ENCODE peak calls at places on chromosomes 3 and 15, in six cellular contexts. F, H, Q, R, Z and W are unnamed samples.

GRCh38 chr15:31977812-31978662 is 52.3 kb upstream of the CHRNA7 start:
- DNase-seq in R (no peak), H (peak; percentile 16), F (peak; percentile 53), Z (no peak), Q (no peak), W (no peak)

GRCh38 chr3:170610321-170610884 is 24.5 kb upstream of the SLC7A14 start:
- DNase-seq in Q (no peak), Z (no peak), H (no peak), F (no peak), R (no peak), W (no peak)

GRCh38 chr15:48719668-48720067 is 74.2 kb upstream of the FBN1 start:
- DNase-seq in Z (no peak), F (no peak), R (no peak), H (no peak), Q (no peak), W (no peak)

GRCh38 chr3:77053769-77054168 is 13.9 kb downstream of the ROBO2 start:
- DNase-seq in H (no peak), F (no peak), Z (no peak), R (no peak), Q (no peak), W (no peak)

GRCh38 chr3:165883126-165883525 is 45.9 kb upstream of the BCHE start:
- DNase-seq in R (no peak), Z (no peak), F (no peak), Q (no peak), H (no peak), W (no peak)

GRCh38 chr3:188937389-188937788 is 234.4 kb upstream of the TPRG1 start:
- DNase-seq in F (no peak), Z (no peak), H (no peak), R (no peak), Q (no peak), W (no peak)

GRCh38 chr3:133964547-133964946 is 65.2 kb downstream of the SLCO2A1 start:
- DNase-seq in R (no peak), Z (no peak), H (peak; percentile 4), Q (no peak), F (no peak), W (no peak)

GRCh38 chr3:59043391-59043790 is 6.4 kb downstream of the CFAP20DC start:
- DNase-seq in H (no peak), F (no peak), Z (no peak), R (no peak), Q (no peak), W (no peak)

GRCh38 chr3:111728566-111728935 is 130.5 kb upstream of the PHLDB2 start:
- DNase-seq in H (no peak), F (no peak), Q (no peak), Z (no peak), R (no peak), W (no peak)

GRCh38 chr3:103195201-103195600 is 760.4 kb downstream of the ZPLD1 start:
- DNase-seq in H (no peak), R (no peak), F (no peak), Q (no peak), Z (no peak), W (no peak)

GRCh38 chr3:184198509-184198908 is 12.5 kb downstream of the ABCF3 start:
- DNase-seq in Q (no peak), R (no peak), F (no peak), H (no peak), Z (no peak), W (no peak)

GRCh38 chr3:185657691-185658503 is 71.8 kb downstream of the SENP2 start:
- DNase-seq in Z (no peak), F (no peak), H (no peak), Q (no peak), R (no peak), W (no peak)

GRCh38 chr3:100893590-100893989 is 99.6 kb downstream of the ABI3BP start:
- DNase-seq in H (peak; percentile 3), Q (no peak), F (no peak), Z (no peak), R (no peak), W (no peak)

GRCh38 chr3:182738583-182739514 is 54.5 kb upstream of the ATP11B start:
- DNase-seq in H (no peak), Q (no peak), F (no peak), Z (no peak), R (no peak), W (no peak)

GRCh38 chr3:172334743-172335142 is 113.5 kb downstream of the GHSR start:
- DNase-seq in Q (no peak), F (no peak), H (no peak), R (no peak), Z (no peak), W (no peak)

GRCh38 chr15:88890495-88890894 is 4.8 kb downstream of the HAPLN3 start:
- DNase-seq in F (no peak), Q (no peak), H (no peak), Z (no peak), R (no peak), W (no peak)

GRCh38 chr3:129469026-129469425 is 29.0 kb downstream of the IFT122 start:
- DNase-seq in Z (no peak), Q (no peak), R (no peak), H (no peak), F (no peak), W (no peak)

GRCh38 chr3:153429821-153430220 is 267.8 kb downstream of the RAP2B start:
- DNase-seq in Q (no peak), F (no peak), Z (no peak), H (no peak), R (no peak), W (no peak)

GRCh38 chr15:24955549-24955929 is 752 bp downstream of the SNRPN start:
- DNase-seq in Z (peak; percentile 33), F (peak; percentile 18), R (no peak), Q (no peak), H (no peak), W (peak; percentile 80)

GRCh38 chr15:36590838-36591237 is 11.4 kb downstream of the CDIN1 start:
- DNase-seq in F (no peak), Z (no peak), H (no peak), R (no peak), Q (no peak), W (no peak)

GRCh38 chr3:72475258-72476138 is 372.7 kb downstream of the SHQ1 start:
- DNase-seq in Q (no peak), F (no peak), R (no peak), Z (no peak), H (no peak), W (no peak)

GRCh38 chr15:78640840-78641733 is at the start of gene CHRNB4:
- DNase-seq in Z (no peak), Q (no peak), F (no peak), R (no peak), H (no peak), W (no peak)

GRCh38 chr3:54853573-54854404 is 74.1 kb downstream of the LRTM1 start:
- DNase-seq in R (peak; percentile 79), F (peak; percentile 70), Z (peak; percentile 78), Q (peak; percentile 61), H (peak; percentile 18), W (no peak)
- TF ChIP-seq CTCF in R (peak; percentile 80), F (peak; percentile 89), Z (peak; percentile 92), Q (peak; percentile 70), H (peak; percentile 89), W (peak; percentile 87)

GRCh38 chr3:38250198-38250597 is 15.4 kb upstream of the SLC22A13 start:
- DNase-seq in Z (no peak), H (peak; percentile 57), R (no peak), F (no peak), Q (no peak), W (no peak)
- H3K36me3 ChIP-seq in Z (peaks cover 92% of the 10 kb centered on the region), H (peaks cover 76% of the 10 kb centered on the region), R (peaks cover 13% of the 10 kb centered on the region), F (peaks cover 78% of the 10 kb centered on the region), Q (no peaks in the 10 kb centered on the region), W (no peaks in the 10 kb centered on the region)

DNA sequence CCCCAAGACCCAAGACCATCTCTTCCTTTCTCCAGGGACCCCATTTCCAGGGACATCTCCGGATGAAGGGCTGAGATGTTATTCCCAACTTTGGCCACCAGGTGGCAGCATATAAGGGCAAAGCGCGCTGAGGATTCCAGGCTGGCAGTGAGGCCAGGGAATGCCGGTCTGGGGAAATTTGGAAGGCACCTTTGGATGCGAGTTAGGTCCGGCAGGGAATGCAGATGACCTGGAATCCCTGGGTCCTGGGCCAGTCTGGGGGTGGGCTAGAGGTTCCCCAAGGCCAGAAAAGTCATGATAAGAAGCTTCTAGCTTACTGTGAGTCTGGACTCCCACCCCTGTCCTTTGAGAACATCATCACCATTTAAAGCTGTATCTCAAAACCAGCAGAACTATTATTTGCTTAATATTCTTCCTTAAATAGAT is 1.6 kb upstream of the CHST13 start:
- DNase-seq in Z (peak; percentile 53), Q (peak; percentile 36), H (peak; percentile 60), F (peak; percentile 40), R (peak; percentile 63), W (no peak)
- H3K4me1 ChIP-seq in Z (peaks cover 3% of the 10 kb centered on the region), Q (no peaks in the 10 kb centered on the region), H (peaks cover 91% of the 10 kb centered on the region), F (peaks cover 13% of the 10 kb centered on the region), R (peaks cover 4% of the 10 kb centered on the region), W (peaks cover 13% of the 10 kb centered on the region)

GRCh38 chr3:36843065-36844051 is 79.0 kb upstream of the DCLK3 start:
- DNase-seq in F (no peak), Z (no peak), Q (no peak), H (peak; percentile 24), R (no peak), W (no peak)
- TF ChIP-seq CTCF in F (peak; percentile 65), Z (peak; percentile 17), Q (peak; percentile 27), H (peak; percentile 53), R (no peak), W (no peak)

GRCh38 chr3:10303105-10303504 is 10.4 kb upstream of the GHRL start:
- DNase-seq in Z (no peak), F (no peak), H (no peak), Q (no peak), R (no peak), W (no peak)
- H3K36me3 ChIP-seq in Z (peaks cover 97% of the 10 kb centered on the region), F (peaks cover 94% of the 10 kb centered on the region), H (peaks cover 83% of the 10 kb centered on the region), Q (peaks cover 10% of the 10 kb centered on the region), R (no peaks in the 10 kb centered on the region), W (peaks cover 79% of the 10 kb centered on the region)

DNA sequence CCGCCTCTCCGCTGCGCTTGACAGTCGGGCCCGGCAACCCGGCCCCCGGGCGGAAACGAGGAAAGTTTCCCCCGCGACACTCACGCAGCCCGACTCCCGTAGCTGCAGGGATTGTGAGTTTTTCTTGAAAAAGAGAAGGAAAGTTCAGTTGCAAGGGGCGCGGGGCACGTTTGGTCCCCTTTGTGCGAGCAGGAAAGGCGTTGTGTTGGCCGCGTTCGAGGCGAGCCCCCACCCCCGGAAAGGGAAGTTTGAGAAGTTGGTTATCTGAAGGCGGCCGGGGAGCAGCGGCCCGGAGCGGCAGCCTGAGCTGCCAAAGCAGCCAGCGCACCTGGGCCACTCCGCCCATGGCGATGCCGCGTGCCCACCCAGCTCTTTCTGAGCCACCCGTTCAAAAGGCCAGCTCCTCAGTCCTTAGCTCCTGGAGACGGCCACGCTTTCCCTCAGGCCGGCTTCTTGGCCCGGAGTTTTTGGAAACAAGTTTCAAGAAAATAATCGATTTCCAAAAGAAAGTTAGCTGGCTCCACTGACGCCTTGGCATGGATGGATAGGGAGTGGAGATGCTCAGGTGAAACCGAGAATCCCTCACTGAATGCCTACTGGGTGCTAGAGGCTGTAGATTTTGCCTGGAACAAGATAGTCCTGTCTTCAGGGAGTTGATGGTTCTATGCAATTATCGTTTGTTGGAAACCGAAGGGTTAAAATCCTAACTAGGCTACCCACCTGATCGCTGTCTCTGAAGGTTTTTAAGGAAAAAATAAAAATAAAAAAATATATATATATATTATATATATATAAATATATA is 832 bp downstream of the TGFBR2 start:
- DNase-seq in F (peak; percentile 82), H (no peak), Q (peak; percentile 51), Z (peak; percentile 67), R (peak; percentile 52), W (no peak)
- H3K4me1 ChIP-seq in F (peaks cover 78% of the 10 kb centered on the region), H (peaks cover 53% of the 10 kb centered on the region), Q (peaks cover 29% of the 10 kb centered on the region), Z (peaks cover 16% of the 10 kb centered on the region), R (peaks cover 6% of the 10 kb centered on the region), W (peaks cover 19% of the 10 kb centered on the region)

GRCh38 chr3:14152233-14152962 is 26.0 kb downstream of the XPC start:
- DNase-seq in H (no peak), R (no peak), Q (no peak), Z (no peak), F (no peak), W (peak; percentile 67)
- TF ChIP-seq CTCF in H (peak; percentile 36), R (no peak), Q (no peak), Z (no peak), F (no peak), W (no peak)